ENCODE peak calls at places on chromosomes 16 and 17, in nine cellular contexts. One of them, this sample, is unnamed.
A peak's percentile ranks its signal among the peaks of the same experiment; 100 is the strongest.

GRCh38 chr16:12339686-12340085 is 363.2 kb downstream of the SNX29 start:
- DNase-seq in colonic mucosa: no peak
- DNase-seq in CD4-positive, alpha-beta T cell: no peak
- DNase-seq in dorsolateral prefrontal cortex: no peak
- DNase-seq in RWPE1: no peak
- DNase-seq in heart right ventricle: no peak
- DNase-seq in left lung: no peak
- DNase-seq in fibroblast of lung: peak; percentile 70
- DNase-seq in adrenal gland: no peak
- DNase-seq in this sample: no peak

GRCh38 chr16:10386517-10387377 is 886 bp downstream of the ATF7IP2 start:
- DNase-seq in colonic mucosa: no peak
- DNase-seq in CD4-positive, alpha-beta T cell: no peak
- DNase-seq in dorsolateral prefrontal cortex: no peak
- DNase-seq in RWPE1: no peak
- DNase-seq in heart right ventricle: no peak
- DNase-seq in left lung: no peak
- DNase-seq in fibroblast of lung: peak; percentile 19
- DNase-seq in adrenal gland: no peak
- DNase-seq in this sample: no peak

GRCh38 chr16:50025544-50025931 is 513 bp downstream of the CNEP1R1 start:
- DNase-seq in colonic mucosa: peak; percentile 36
- DNase-seq in CD4-positive, alpha-beta T cell: peak; percentile 2
- DNase-seq in dorsolateral prefrontal cortex: no peak
- DNase-seq in RWPE1: peak; percentile 32
- DNase-seq in heart right ventricle: no peak
- DNase-seq in left lung: no peak
- DNase-seq in fibroblast of lung: peak; percentile 16
- DNase-seq in adrenal gland: peak; percentile 22
- DNase-seq in this sample: no peak

GRCh38 chr16:21584817-21585216 is 14.6 kb upstream of the METTL9 start:
- DNase-seq in colonic mucosa: no peak
- DNase-seq in CD4-positive, alpha-beta T cell: no peak
- DNase-seq in dorsolateral prefrontal cortex: no peak
- DNase-seq in RWPE1: no peak
- DNase-seq in heart right ventricle: no peak
- DNase-seq in left lung: no peak
- DNase-seq in fibroblast of lung: no peak
- DNase-seq in adrenal gland: no peak
- DNase-seq in this sample: no peak

GRCh38 chr16:49382916-49383315 is 9.3 kb downstream of the C16orf78 start:
- DNase-seq in colonic mucosa: no peak
- DNase-seq in CD4-positive, alpha-beta T cell: no peak
- DNase-seq in dorsolateral prefrontal cortex: no peak
- DNase-seq in RWPE1: no peak
- DNase-seq in heart right ventricle: no peak
- DNase-seq in left lung: no peak
- DNase-seq in fibroblast of lung: no peak
- DNase-seq in adrenal gland: no peak
- DNase-seq in this sample: no peak

GRCh38 chr16:10447289-10447688 is 61.4 kb downstream of the ATF7IP2 start:
- DNase-seq in colonic mucosa: no peak
- DNase-seq in CD4-positive, alpha-beta T cell: no peak
- DNase-seq in dorsolateral prefrontal cortex: no peak
- DNase-seq in RWPE1: no peak
- DNase-seq in heart right ventricle: no peak
- DNase-seq in left lung: no peak
- DNase-seq in fibroblast of lung: peak; percentile 3
- DNase-seq in adrenal gland: no peak
- DNase-seq in this sample: no peak

GRCh38 chr17:31374503-31374902 is 17.0 kb upstream of the RAB11FIP4 start:
- DNase-seq in colonic mucosa: no peak
- DNase-seq in CD4-positive, alpha-beta T cell: no peak
- DNase-seq in dorsolateral prefrontal cortex: no peak
- DNase-seq in RWPE1: no peak
- DNase-seq in heart right ventricle: no peak
- DNase-seq in left lung: no peak
- DNase-seq in fibroblast of lung: no peak
- DNase-seq in adrenal gland: no peak
- DNase-seq in this sample: no peak

GRCh38 chr16:3112058-3112880 is at the start of gene ZNF205:
- DNase-seq in colonic mucosa: peak; percentile 88
- DNase-seq in CD4-positive, alpha-beta T cell: no peak
- DNase-seq in dorsolateral prefrontal cortex: peak; percentile 85
- DNase-seq in RWPE1: peak; percentile 87
- DNase-seq in heart right ventricle: peak; percentile 80
- DNase-seq in left lung: peak; percentile 71
- DNase-seq in fibroblast of lung: peak; percentile 74
- DNase-seq in adrenal gland: peak; percentile 76
- DNase-seq in this sample: peak; percentile 82

GRCh38 chr17:36755586-36755985 is 154.2 kb downstream of the MRM1 start:
- DNase-seq in colonic mucosa: peak; percentile 74
- DNase-seq in CD4-positive, alpha-beta T cell: peak; percentile 15
- DNase-seq in dorsolateral prefrontal cortex: no peak
- DNase-seq in RWPE1: no peak
- DNase-seq in heart right ventricle: no peak
- DNase-seq in left lung: no peak
- DNase-seq in fibroblast of lung: no peak
- DNase-seq in adrenal gland: no peak
- DNase-seq in this sample: no peak

GRCh38 chr17:82396601-82397435 is 21.3 kb upstream of the HEXD start:
- DNase-seq in colonic mucosa: no peak
- DNase-seq in CD4-positive, alpha-beta T cell: no peak
- DNase-seq in dorsolateral prefrontal cortex: no peak
- DNase-seq in RWPE1: no peak
- DNase-seq in heart right ventricle: no peak
- DNase-seq in left lung: no peak
- DNase-seq in fibroblast of lung: peak; percentile 62
- DNase-seq in adrenal gland: no peak
- DNase-seq in this sample: peak; percentile 44

GRCh38 chr17:32264823-32265191 is 825 bp upstream of the RHBDL3 start:
- DNase-seq in colonic mucosa: no peak
- DNase-seq in CD4-positive, alpha-beta T cell: no peak
- DNase-seq in dorsolateral prefrontal cortex: no peak
- DNase-seq in RWPE1: no peak
- DNase-seq in heart right ventricle: no peak
- DNase-seq in left lung: no peak
- DNase-seq in fibroblast of lung: no peak
- DNase-seq in adrenal gland: no peak
- DNase-seq in this sample: no peak

GRCh38 chr17:56064506-56064905 is 88.8 kb upstream of the ANKFN1 start:
- DNase-seq in colonic mucosa: no peak
- DNase-seq in CD4-positive, alpha-beta T cell: no peak
- DNase-seq in dorsolateral prefrontal cortex: no peak
- DNase-seq in RWPE1: no peak
- DNase-seq in heart right ventricle: no peak
- DNase-seq in left lung: no peak
- DNase-seq in fibroblast of lung: no peak
- DNase-seq in adrenal gland: no peak
- DNase-seq in this sample: no peak

GRCh38 chr17:63425478-63425877 is 20.6 kb downstream of the CYB561 start:
- DNase-seq in colonic mucosa: peak; percentile 84
- DNase-seq in CD4-positive, alpha-beta T cell: peak; percentile 61
- DNase-seq in dorsolateral prefrontal cortex: peak; percentile 79
- DNase-seq in RWPE1: peak; percentile 59
- DNase-seq in heart right ventricle: peak; percentile 63
- DNase-seq in left lung: peak; percentile 66
- DNase-seq in fibroblast of lung: peak; percentile 59
- DNase-seq in adrenal gland: peak; percentile 75
- DNase-seq in this sample: peak; percentile 74

GRCh38 chr16:49961087-49961486 is 63.9 kb upstream of the CNEP1R1 start:
- DNase-seq in colonic mucosa: no peak
- DNase-seq in CD4-positive, alpha-beta T cell: no peak
- DNase-seq in dorsolateral prefrontal cortex: no peak
- DNase-seq in RWPE1: peak; percentile 11
- DNase-seq in heart right ventricle: no peak
- DNase-seq in left lung: no peak
- DNase-seq in fibroblast of lung: peak; percentile 30
- DNase-seq in adrenal gland: no peak
- DNase-seq in this sample: no peak

GRCh38 chr16:69938981-69939820 is 11.9 kb upstream of the CLEC18A start:
- DNase-seq in colonic mucosa: no peak
- DNase-seq in CD4-positive, alpha-beta T cell: no peak
- DNase-seq in dorsolateral prefrontal cortex: no peak
- DNase-seq in RWPE1: no peak
- DNase-seq in heart right ventricle: no peak
- DNase-seq in left lung: no peak
- DNase-seq in fibroblast of lung: no peak
- DNase-seq in adrenal gland: peak; percentile 10
- DNase-seq in this sample: no peak

GRCh38 chr16:80938035-80938927 is 68.4 kb downstream of the CMC2 start:
- DNase-seq in colonic mucosa: no peak
- DNase-seq in CD4-positive, alpha-beta T cell: no peak
- DNase-seq in dorsolateral prefrontal cortex: no peak
- DNase-seq in RWPE1: no peak
- DNase-seq in heart right ventricle: no peak
- DNase-seq in left lung: peak; percentile 37
- DNase-seq in fibroblast of lung: peak; percentile 100
- DNase-seq in adrenal gland: peak; percentile 93
- DNase-seq in this sample: no peak

GRCh38 chr16:58236231-58236690 is 38.4 kb upstream of the CSNK2A2 start:
- DNase-seq in colonic mucosa: peak; percentile 84
- DNase-seq in CD4-positive, alpha-beta T cell: peak; percentile 50
- DNase-seq in dorsolateral prefrontal cortex: peak; percentile 86
- DNase-seq in RWPE1: peak; percentile 76
- DNase-seq in heart right ventricle: peak; percentile 52
- DNase-seq in left lung: peak; percentile 67
- DNase-seq in fibroblast of lung: peak; percentile 44
- DNase-seq in adrenal gland: peak; percentile 61
- DNase-seq in this sample: peak; percentile 71

GRCh38 chr16:26651464-26651863 is 415.3 kb upstream of the C16orf82 start:
- DNase-seq in colonic mucosa: no peak
- DNase-seq in CD4-positive, alpha-beta T cell: no peak
- DNase-seq in dorsolateral prefrontal cortex: no peak
- DNase-seq in RWPE1: no peak
- DNase-seq in heart right ventricle: no peak
- DNase-seq in left lung: no peak
- DNase-seq in fibroblast of lung: no peak
- DNase-seq in adrenal gland: no peak
- DNase-seq in this sample: no peak

GRCh38 chr17:18158022-18158600 is 25.5 kb upstream of the ALKBH5 start:
- DNase-seq in colonic mucosa: peak; percentile 99
- DNase-seq in CD4-positive, alpha-beta T cell: peak; percentile 93
- DNase-seq in dorsolateral prefrontal cortex: peak; percentile 61
- DNase-seq in RWPE1: peak; percentile 84
- DNase-seq in heart right ventricle: peak; percentile 93
- DNase-seq in left lung: peak; percentile 97
- DNase-seq in fibroblast of lung: peak; percentile 87
- DNase-seq in adrenal gland: peak; percentile 92
- DNase-seq in this sample: peak; percentile 93

GRCh38 chr16:15607700-15608396 is 35.1 kb downstream of the MARF1 start:
- DNase-seq in colonic mucosa: no peak
- DNase-seq in CD4-positive, alpha-beta T cell: no peak
- DNase-seq in dorsolateral prefrontal cortex: no peak
- DNase-seq in RWPE1: peak; percentile 12
- DNase-seq in heart right ventricle: peak; percentile 65
- DNase-seq in left lung: peak; percentile 67
- DNase-seq in fibroblast of lung: peak; percentile 73
- DNase-seq in adrenal gland: peak; percentile 67
- DNase-seq in this sample: no peak

GRCh38 chr16:29943846-29944669 is 17.8 kb upstream of the TMEM219 start:
- DNase-seq in colonic mucosa: peak; percentile 84
- DNase-seq in CD4-positive, alpha-beta T cell: no peak
- DNase-seq in dorsolateral prefrontal cortex: no peak
- DNase-seq in RWPE1: peak; percentile 95
- DNase-seq in heart right ventricle: no peak
- DNase-seq in left lung: peak; percentile 55
- DNase-seq in fibroblast of lung: peak; percentile 99
- DNase-seq in adrenal gland: peak; percentile 84
- DNase-seq in this sample: no peak

GRCh38 chr17:61376931-61377838 is 22.5 kb upstream of the TBX2 start:
- DNase-seq in colonic mucosa: no peak
- DNase-seq in CD4-positive, alpha-beta T cell: no peak
- DNase-seq in dorsolateral prefrontal cortex: no peak
- DNase-seq in RWPE1: no peak
- DNase-seq in heart right ventricle: no peak
- DNase-seq in left lung: no peak
- DNase-seq in fibroblast of lung: no peak
- DNase-seq in adrenal gland: no peak
- DNase-seq in this sample: no peak

DNA sequence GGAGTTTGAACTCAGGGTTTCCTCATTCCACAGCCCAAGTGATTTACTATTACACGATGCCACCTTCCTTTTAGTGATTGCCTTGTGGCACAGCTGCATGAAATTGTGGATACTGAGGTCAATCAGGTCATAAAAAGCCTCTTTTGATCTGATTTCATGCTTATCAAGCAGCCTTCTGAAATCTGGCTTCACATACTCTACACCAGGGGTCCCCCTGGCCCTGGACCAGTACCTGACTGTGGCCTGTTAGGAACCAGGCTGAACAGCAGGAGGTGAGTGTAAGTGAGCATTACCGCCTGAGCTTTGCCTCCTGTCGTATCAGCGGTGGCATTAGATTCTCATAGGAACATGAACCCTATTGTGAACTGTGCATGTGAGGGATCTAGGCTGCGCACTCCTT is 13.8 kb downstream of the SLFN5 start:
- DNase-seq in colonic mucosa: no peak
- DNase-seq in CD4-positive, alpha-beta T cell: no peak
- DNase-seq in dorsolateral prefrontal cortex: no peak
- DNase-seq in RWPE1: no peak
- DNase-seq in heart right ventricle: no peak
- DNase-seq in left lung: no peak
- DNase-seq in fibroblast of lung: no peak
- DNase-seq in adrenal gland: no peak
- DNase-seq in this sample: no peak
- TF ChIP-seq CTCF in colonic mucosa: no peak
- TF ChIP-seq CTCF in CD4-positive, alpha-beta T cell: no peak
- TF ChIP-seq CTCF in dorsolateral prefrontal cortex: no peak
- TF ChIP-seq CTCF in RWPE1: no peak
- TF ChIP-seq CTCF in heart right ventricle: no peak
- TF ChIP-seq CTCF in left lung: no peak
- TF ChIP-seq CTCF in fibroblast of lung: no peak
- TF ChIP-seq CTCF in adrenal gland: no peak
- TF ChIP-seq CTCF in this sample: no peak

GRCh38 chr16:67593701-67594100 is 31.4 kb downstream of the CTCF start:
- DNase-seq in colonic mucosa: no peak
- DNase-seq in CD4-positive, alpha-beta T cell: no peak
- DNase-seq in dorsolateral prefrontal cortex: no peak
- DNase-seq in RWPE1: no peak
- DNase-seq in heart right ventricle: no peak
- DNase-seq in left lung: no peak
- DNase-seq in fibroblast of lung: no peak
- DNase-seq in adrenal gland: no peak
- DNase-seq in this sample: no peak
- H3K27ac ChIP-seq in colonic mucosa: no peak overlapping the region
- H3K27ac ChIP-seq in CD4-positive, alpha-beta T cell: no peak overlapping the region
- H3K27ac ChIP-seq in dorsolateral prefrontal cortex: no peak overlapping the region
- H3K27ac ChIP-seq in RWPE1: no peak overlapping the region
- H3K27ac ChIP-seq in heart right ventricle: no peak overlapping the region
- H3K27ac ChIP-seq in left lung: no peak overlapping the region
- H3K27ac ChIP-seq in fibroblast of lung: no peak overlapping the region
- H3K27ac ChIP-seq in adrenal gland: no peak overlapping the region
- H3K27ac ChIP-seq in this sample: no peak overlapping the region

GRCh38 chr17:58254803-58255202 is 16.4 kb downstream of the LPO start:
- DNase-seq in colonic mucosa: no peak
- DNase-seq in CD4-positive, alpha-beta T cell: no peak
- DNase-seq in dorsolateral prefrontal cortex: no peak
- DNase-seq in RWPE1: no peak
- DNase-seq in heart right ventricle: no peak
- DNase-seq in left lung: no peak
- DNase-seq in fibroblast of lung: no peak
- DNase-seq in adrenal gland: no peak
- DNase-seq in this sample: no peak
- TF ChIP-seq CTCF in colonic mucosa: no peak
- TF ChIP-seq CTCF in CD4-positive, alpha-beta T cell: no peak
- TF ChIP-seq CTCF in dorsolateral prefrontal cortex: no peak
- TF ChIP-seq CTCF in RWPE1: no peak
- TF ChIP-seq CTCF in heart right ventricle: no peak
- TF ChIP-seq CTCF in left lung: no peak
- TF ChIP-seq CTCF in fibroblast of lung: no peak
- TF ChIP-seq CTCF in adrenal gland: no peak
- TF ChIP-seq CTCF in this sample: no peak

GRCh38 chr16:4381072-4381934 is 9.7 kb downstream of the VASN start:
- DNase-seq in colonic mucosa: no peak
- DNase-seq in CD4-positive, alpha-beta T cell: no peak
- DNase-seq in dorsolateral prefrontal cortex: peak; percentile 62
- DNase-seq in RWPE1: no peak
- DNase-seq in heart right ventricle: peak; percentile 20
- DNase-seq in left lung: no peak
- DNase-seq in fibroblast of lung: no peak
- DNase-seq in adrenal gland: no peak
- DNase-seq in this sample: peak; percentile 73
- H3K27ac ChIP-seq in colonic mucosa: no peak overlapping the region
- H3K27ac ChIP-seq in CD4-positive, alpha-beta T cell: no peak overlapping the region
- H3K27ac ChIP-seq in dorsolateral prefrontal cortex: peak overlapping the region; percentile 68
- H3K27ac ChIP-seq in RWPE1: peak overlapping the region; percentile 99
- H3K27ac ChIP-seq in heart right ventricle: no peak overlapping the region
- H3K27ac ChIP-seq in left lung: no peak overlapping the region
- H3K27ac ChIP-seq in fibroblast of lung: no peak overlapping the region
- H3K27ac ChIP-seq in adrenal gland: no peak overlapping the region
- H3K27ac ChIP-seq in this sample: no peak overlapping the region